ENCODE peak calls at places on chromosomes 16 and 17, in four cellular contexts. One of them, this sample, is unnamed. For H3K9me3, the result is how much of the 10 kb centered on the place peaks cover.

GRCh38 chr17:1577657-1578428 is 15.3 kb upstream of the PITPNA start:
- DNase-seq in prostate gland: no peak
- DNase-seq in left ventricle myocardium inferior: no peak
- DNase-seq in body of pancreas: peak
- DNase-seq in this sample: peak

GRCh38 chr16:81458827-81459598 is 14.4 kb downstream of the CMIP start:
- DNase-seq in body of pancreas: no peak
- DNase-seq in prostate gland: no peak
- DNase-seq in left ventricle myocardium inferior: no peak
- DNase-seq in this sample: no peak

GRCh38 chr17:62819511-62820221 is 11.6 kb upstream of the MARCHF10 start:
- DNase-seq in body of pancreas: peak
- DNase-seq in left ventricle myocardium inferior: peak
- DNase-seq in prostate gland: peak
- DNase-seq in this sample: no peak

GRCh38 chr17:14434506-14434905 is 133.6 kb downstream of the HS3ST3B1 start:
- DNase-seq in body of pancreas: no peak
- DNase-seq in prostate gland: no peak
- DNase-seq in left ventricle myocardium inferior: no peak
- DNase-seq in this sample: no peak

GRCh38 chr17:21678451-21679081 is 13.8 kb upstream of the KCNJ18 start:
- DNase-seq in prostate gland: no peak
- DNase-seq in left ventricle myocardium inferior: no peak
- DNase-seq in body of pancreas: peak
- DNase-seq in this sample: peak

GRCh38 chr16:67961551-67961957 is 6.9 kb downstream of the SLC12A4 start:
- DNase-seq in left ventricle myocardium inferior: no peak
- DNase-seq in body of pancreas: peak
- DNase-seq in prostate gland: peak
- DNase-seq in this sample: no peak

GRCh38 chr17:7803981-7804380 is 30.0 kb upstream of the KDM6B start:
- DNase-seq in body of pancreas: peak
- DNase-seq in left ventricle myocardium inferior: no peak
- DNase-seq in prostate gland: peak
- DNase-seq in this sample: peak

GRCh38 chr16:68401871-68402747 is 46.2 kb downstream of the SMPD3 start:
- DNase-seq in left ventricle myocardium inferior: no peak
- DNase-seq in prostate gland: no peak
- DNase-seq in body of pancreas: no peak
- DNase-seq in this sample: peak

GRCh38 chr16:52383640-52384292 is 163.2 kb downstream of the TOX3 start:
- DNase-seq in left ventricle myocardium inferior: no peak
- DNase-seq in prostate gland: no peak
- DNase-seq in body of pancreas: peak
- DNase-seq in this sample: no peak

GRCh38 chr16:15653227-15653626 is 3.2 kb downstream of the NDE1 start:
- DNase-seq in body of pancreas: no peak
- DNase-seq in left ventricle myocardium inferior: peak
- DNase-seq in prostate gland: peak
- DNase-seq in this sample: no peak

GRCh38 chr16:26772503-26772902 is 294.2 kb upstream of the C16orf82 start:
- DNase-seq in body of pancreas: no peak
- DNase-seq in left ventricle myocardium inferior: no peak
- DNase-seq in prostate gland: no peak
- DNase-seq in this sample: no peak

GRCh38 chr17:59840329-59840907 is 52.3 kb downstream of the TUBD1 start:
- DNase-seq in body of pancreas: no peak
- DNase-seq in prostate gland: no peak
- DNase-seq in left ventricle myocardium inferior: no peak
- DNase-seq in this sample: no peak

GRCh38 chr17:82524540-82524939 is 5.0 kb downstream of the FOXK2 start:
- DNase-seq in prostate gland: no peak
- DNase-seq in left ventricle myocardium inferior: no peak
- DNase-seq in body of pancreas: no peak
- DNase-seq in this sample: no peak

DNA sequence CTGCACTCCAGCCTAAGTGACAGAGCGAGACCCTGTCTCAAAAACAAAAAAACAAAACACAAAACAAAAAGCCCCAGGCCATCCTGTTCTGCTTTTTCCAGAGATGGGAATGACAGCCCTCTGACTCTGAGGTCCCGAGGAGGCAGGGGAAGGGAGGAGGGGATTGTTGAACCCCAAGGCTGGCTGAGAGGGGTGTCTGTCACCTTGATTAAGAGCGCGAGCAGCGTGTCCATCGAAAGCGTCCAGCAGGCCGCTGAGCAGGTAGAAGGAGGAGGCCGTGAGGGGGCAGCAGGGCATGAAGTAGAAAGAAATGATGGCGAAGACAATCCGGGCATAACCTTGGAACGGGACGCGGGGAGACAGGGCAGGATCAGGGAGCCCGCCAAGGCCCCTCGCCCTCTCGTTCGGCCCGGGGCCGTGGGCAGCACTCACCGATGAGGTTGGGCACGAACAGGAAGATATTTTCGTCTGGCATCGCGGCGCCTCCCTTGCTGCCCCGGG is 593 bp downstream of the CDIPT start:
- DNase-seq in body of pancreas: peak
- DNase-seq in left ventricle myocardium inferior: peak
- DNase-seq in prostate gland: peak
- DNase-seq in this sample: no peak
- H3K9me3 ChIP-seq in body of pancreas: under half
- H3K9me3 ChIP-seq in left ventricle myocardium inferior: under half
- H3K9me3 ChIP-seq in prostate gland: under half
- H3K9me3 ChIP-seq in this sample: under half

DNA sequence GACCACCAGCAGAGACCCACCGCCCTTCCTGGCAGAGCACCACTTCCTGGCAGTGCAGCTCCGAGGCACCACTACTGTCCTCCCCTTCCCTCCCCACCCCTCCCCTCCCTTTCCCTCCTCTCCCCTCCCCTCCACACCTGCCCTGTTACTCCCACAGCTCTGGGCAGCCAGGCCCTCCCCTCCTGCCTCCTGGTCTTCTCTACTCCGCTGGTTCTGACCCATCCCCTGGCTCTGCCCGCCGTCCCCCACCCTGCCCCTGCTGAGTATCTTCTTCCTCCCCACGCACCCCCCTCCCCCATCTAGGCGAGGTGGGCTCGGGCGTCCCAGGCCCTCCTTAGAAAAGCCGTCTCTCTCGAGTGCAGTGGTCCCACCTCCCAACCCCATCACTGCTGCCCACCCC is 77.7 kb downstream of the AMFR start:
- DNase-seq in body of pancreas: no peak
- DNase-seq in left ventricle myocardium inferior: no peak
- DNase-seq in prostate gland: no peak
- DNase-seq in this sample: peak
- TF ChIP-seq CTCF in body of pancreas: no peak
- TF ChIP-seq CTCF in left ventricle myocardium inferior: no peak
- TF ChIP-seq CTCF in prostate gland: no peak
- TF ChIP-seq CTCF in this sample: no peak

DNA sequence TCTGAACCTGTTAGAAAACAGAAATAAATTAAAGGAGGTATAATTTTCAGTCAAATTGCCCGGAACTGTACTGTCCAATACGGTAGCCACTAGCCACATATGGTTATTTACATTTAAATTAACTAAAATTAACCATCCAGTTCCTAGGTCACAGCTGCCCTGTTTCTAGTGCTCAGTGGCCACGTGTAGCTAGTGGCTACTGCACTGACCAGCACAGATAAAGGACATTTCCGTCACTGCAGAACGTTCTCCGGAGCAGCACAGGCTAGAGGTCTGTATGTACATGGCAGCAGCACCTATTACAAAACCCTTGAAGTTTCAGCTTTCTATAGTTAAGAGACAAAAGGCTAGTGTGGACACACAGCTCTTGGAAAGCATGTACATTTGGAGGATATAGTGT is 33.7 kb downstream of the CPSF4L start:
- DNase-seq in prostate gland: no peak
- DNase-seq in body of pancreas: no peak
- DNase-seq in left ventricle myocardium inferior: no peak
- DNase-seq in this sample: no peak
- H3K9me3 ChIP-seq in prostate gland: under half
- H3K9me3 ChIP-seq in body of pancreas: under half
- H3K9me3 ChIP-seq in left ventricle myocardium inferior: under half
- H3K9me3 ChIP-seq in this sample: under half

GRCh38 chr17:68821860-68822693 is 133.1 kb downstream of the ABCA8 start:
- DNase-seq in left ventricle myocardium inferior: no peak
- DNase-seq in body of pancreas: no peak
- DNase-seq in prostate gland: no peak
- DNase-seq in this sample: no peak
- TF ChIP-seq CTCF in left ventricle myocardium inferior: no peak
- TF ChIP-seq CTCF in body of pancreas: no peak
- TF ChIP-seq CTCF in prostate gland: no peak
- TF ChIP-seq CTCF in this sample: no peak

This sample was measured in spleen.